ENCODE peak calls at places on chromosomes 3 and 15, in nine cellular contexts. E is LHCN-M2; F is posterior vena cava; Y is M059J; J is A172; L is C1 segment of cervical spinal cord; D is stimulated activated CD4-positive, alpha-beta T cell treated with anti-CD3 and anti-CD28 coated beads, Interleukin-4, amount 100 ng/mL, for 24 hours; T is HEK293T; R is Right ventricle myocardium superior. M is an unnamed sample.

GRCh38 chr15:80549191-80549590 is 145.0 kb downstream of the ARNT2 start:
- DNase-seq in Y (peak; percentile 74), T (no peak), F (no peak), D (no peak), E (peak; percentile 86), J (peak; percentile 67), R (no peak), L (no peak), M (no peak)

GRCh38 chr3:189664311-189664710 is 33.1 kb downstream of the TP63 start:
- DNase-seq in Y (peak; percentile 88), F (no peak), T (no peak), D (no peak), L (no peak), E (peak; percentile 93), R (no peak), J (peak; percentile 72), M (no peak)

GRCh38 chr3:61847784-61848462 is 286.6 kb downstream of the PTPRG start:
- DNase-seq in F (peak; percentile 84), L (no peak), R (peak; percentile 80), T (no peak), E (peak; percentile 50), J (no peak), D (no peak), Y (peak; percentile 39), M (no peak)

GRCh38 chr15:50244153-50244552 is 21.4 kb downstream of the HDC start:
- DNase-seq in J (no peak), Y (no peak), R (no peak), E (no peak), L (no peak), D (no peak), F (no peak), T (no peak), M (no peak)

GRCh38 chr3:119342176-119342575 is 48.0 kb downstream of the ARHGAP31 start:
- DNase-seq in T (no peak), J (no peak), D (no peak), L (no peak), E (no peak), F (no peak), R (no peak), Y (no peak), M (no peak)

GRCh38 chr15:51137024-51137423 is 42.3 kb upstream of the TNFAIP8L3 start:
- DNase-seq in T (no peak), J (no peak), Y (no peak), R (no peak), F (no peak), D (no peak), E (no peak), L (no peak), M (no peak)

GRCh38 chr3:12585181-12585580 is 28.3 kb downstream of the MKRN2 start:
- DNase-seq in T (no peak), L (no peak), R (no peak), Y (no peak), F (no peak), J (no peak), E (no peak), D (no peak), M (no peak)

GRCh38 chr3:126127452-126127851 is 43.5 kb upstream of the SLC41A3 start:
- DNase-seq in R (no peak), F (peak; percentile 65), J (no peak), D (no peak), Y (no peak), L (no peak), T (no peak), E (no peak), M (no peak)

GRCh38 chr3:36166477-36166876 is 213.8 kb upstream of the STAC start:
- DNase-seq in J (peak; percentile 93), E (peak; percentile 58), T (no peak), L (no peak), D (no peak), F (no peak), R (no peak), Y (peak; percentile 84), M (no peak)

GRCh38 chr15:64851503-64851840 is 9.8 kb downstream of the PLEKHO2 start:
- DNase-seq in D (no peak), J (peak; percentile 67), R (no peak), Y (peak; percentile 48), L (no peak), E (peak; percentile 60), F (no peak), T (no peak), M (no peak)

GRCh38 chr3:11290743-11291680 is 18.8 kb downstream of the ATG7 start:
- DNase-seq in Y (peak; percentile 78), T (no peak), R (no peak), L (no peak), F (no peak), J (peak; percentile 83), D (peak; percentile 20), E (peak; percentile 81), M (no peak)

GRCh38 chr3:35707904-35708303 is 68.6 kb downstream of the ARPP21 start:
- DNase-seq in L (no peak), J (peak; percentile 73), T (no peak), D (no peak), Y (peak; percentile 0), E (peak; percentile 78), R (no peak), F (no peak), M (no peak)

GRCh38 chr3:16063603-16064002 is 110.9 kb upstream of the GALNT15 start:
- DNase-seq in Y (no peak), J (no peak), R (no peak), D (no peak), L (peak; percentile 82), E (no peak), T (no peak), F (no peak), M (no peak)

GRCh38 chr3:24302382-24302781 is 192.3 kb downstream of the THRB start:
- DNase-seq in L (no peak), J (no peak), T (no peak), F (no peak), R (no peak), E (no peak), Y (peak; percentile 12), D (no peak), M (no peak)

GRCh38 chr3:56136514-56136913 is 331.8 kb downstream of the ERC2 start:
- DNase-seq in D (no peak), F (no peak), T (no peak), Y (no peak), R (no peak), J (no peak), E (no peak), L (no peak), M (no peak)

GRCh38 chr15:70252936-70253280 is 155.2 kb upstream of the TLE3 start:
- DNase-seq in F (peak; percentile 50), J (no peak), E (no peak), D (no peak), R (no peak), L (no peak), T (no peak), Y (no peak), M (no peak)